ENCODE peak calls at places on chromosomes 7 and 10, in seven cellular contexts. V is transverse colon, R is tibial nerve, A is ovary, E is sigmoid colon, S is stomach, J is HepG2. X is an unnamed sample.
A peak's percentile ranks its signal among the peaks of the same experiment; 100 is the strongest.

GRCh38 chr7:39265912-39266591 is 288.3 kb downstream of the POU6F2 start:
- DNase-seq in V (no peak), R (no peak), A (no peak), E (no peak), S (no peak), J (no peak), X (no peak)

GRCh38 chr7:20647051-20647450 is 31.6 kb downstream of the ABCB5 start:
- DNase-seq in V (no peak), R (peak; percentile 8), A (no peak), E (no peak), S (no peak), J (no peak), X (no peak)

GRCh38 chr7:127793582-127793981 is 141.6 kb downstream of the SND1 start:
- DNase-seq in V (no peak), R (no peak), A (no peak), E (no peak), S (no peak), J (no peak), X (no peak)

GRCh38 chr10:132001238-132001977 is 19.7 kb upstream of the BNIP3 start:
- DNase-seq in V (no peak), R (no peak), A (peak; percentile 58), E (peak; percentile 50), S (no peak), J (peak; percentile 29), X (no peak)

GRCh38 chr7:20331231-20331880 is 656 bp downstream of the ITGB8 start:
- DNase-seq in V (peak; percentile 57), R (peak; percentile 17), A (peak; percentile 42), E (peak; percentile 69), S (peak; percentile 53), J (no peak), X (peak; percentile 83)

GRCh38 chr7:1811850-1812692 is 142.0 kb downstream of the ELFN1 start:
- DNase-seq in V (no peak), R (no peak), A (no peak), E (peak; percentile 42), S (peak; percentile 28), J (peak; percentile 42), X (peak; percentile 34)

GRCh38 chr7:155969192-155969929 is 157.1 kb upstream of the SHH start:
- DNase-seq in V (no peak), R (no peak), A (no peak), E (peak; percentile 48), S (peak; percentile 67), J (no peak), X (peak; percentile 50)

GRCh38 chr10:129707406-129708388 is 240.7 kb downstream of the MGMT start:
- DNase-seq in V (no peak), R (no peak), A (no peak), E (no peak), S (no peak), J (no peak), X (no peak)

GRCh38 chr7:75054744-75055527 is 18.7 kb downstream of the RCC1L start:
- DNase-seq in V (no peak), R (no peak), A (peak; percentile 56), E (peak; percentile 76), S (no peak), J (no peak), X (no peak)

GRCh38 chr10:62380002-62380401 is 5.8 kb downstream of the ZNF365 start:
- DNase-seq in V (no peak), R (no peak), A (no peak), E (no peak), S (no peak), J (peak; percentile 10), X (no peak)

GRCh38 chr7:151039850-151040548 is 8.3 kb upstream of the ASIC3 start:
- DNase-seq in V (no peak), R (no peak), A (no peak), E (no peak), S (no peak), J (no peak), X (no peak)

GRCh38 chr10:89535185-89536012 is at the start of gene SLC16A12:
- DNase-seq in V (no peak), R (no peak), A (peak; percentile 28), E (no peak), S (no peak), J (no peak), X (no peak)
- H3K27me3 ChIP-seq in V (peaks cover 80% of the 10 kb centered on the region), R (no peaks in the 10 kb centered on the region), A (no peaks in the 10 kb centered on the region), E (peaks cover 57% of the 10 kb centered on the region), S (no peaks in the 10 kb centered on the region), J (peaks cover 24% of the 10 kb centered on the region), X (peaks cover 77% of the 10 kb centered on the region)

GRCh38 chr10:124523886-124524285 is 62.3 kb downstream of the LHPP start:
- DNase-seq in V (no peak), R (no peak), A (no peak), E (no peak), S (no peak), J (no peak), X (no peak)

GRCh38 chr10:124522131-124522902 is 60.7 kb downstream of the LHPP start:
- DNase-seq in V (no peak), R (no peak), A (no peak), E (peak; percentile 87), S (no peak), J (no peak), X (no peak)

GRCh38 chr10:124524991-124525653 is 63.5 kb downstream of the LHPP start:
- DNase-seq in V (peak; percentile 38), R (peak; percentile 17), A (no peak), E (peak; percentile 96), S (peak; percentile 54), J (no peak), X (no peak)

GRCh38 chr10:124522903-124523260 is 61.3 kb downstream of the LHPP start:
- DNase-seq in V (peak; percentile 51), R (no peak), A (no peak), E (peak; percentile 71), S (peak; percentile 36), J (peak; percentile 46), X (no peak)

GRCh38 chr10:124523301-124523871 is 61.8 kb downstream of the LHPP start:
- DNase-seq in V (peak; percentile 25), R (peak; percentile 15), A (no peak), E (peak; percentile 71), S (no peak), J (no peak), X (no peak)
- TF ChIP-seq EP300 in V (peak; percentile 79), R (peak; percentile 48), A (no peak), E (no peak), S (no peak), J (no peak), X (no peak)

GRCh38 chr10:8044331-8044907 is 10.1 kb upstream of the GATA3 start:
- DNase-seq in V (no peak), R (no peak), A (no peak), E (no peak), S (no peak), J (no peak), X (no peak)

GRCh38 chr10:8043569-8044306 is 10.8 kb upstream of the GATA3 start:
- DNase-seq in V (no peak), R (no peak), A (no peak), E (no peak), S (no peak), J (no peak), X (no peak)

GRCh38 chr10:8047452-8048280 is 6.8 kb upstream of the GATA3 start:
- DNase-seq in V (no peak), R (no peak), A (no peak), E (no peak), S (no peak), J (no peak), X (no peak)

GRCh38 chr10:8044908-8045727 is 9.4 kb upstream of the GATA3 start:
- DNase-seq in V (no peak), R (no peak), A (no peak), E (peak; percentile 24), S (no peak), J (no peak), X (no peak)

DNA sequence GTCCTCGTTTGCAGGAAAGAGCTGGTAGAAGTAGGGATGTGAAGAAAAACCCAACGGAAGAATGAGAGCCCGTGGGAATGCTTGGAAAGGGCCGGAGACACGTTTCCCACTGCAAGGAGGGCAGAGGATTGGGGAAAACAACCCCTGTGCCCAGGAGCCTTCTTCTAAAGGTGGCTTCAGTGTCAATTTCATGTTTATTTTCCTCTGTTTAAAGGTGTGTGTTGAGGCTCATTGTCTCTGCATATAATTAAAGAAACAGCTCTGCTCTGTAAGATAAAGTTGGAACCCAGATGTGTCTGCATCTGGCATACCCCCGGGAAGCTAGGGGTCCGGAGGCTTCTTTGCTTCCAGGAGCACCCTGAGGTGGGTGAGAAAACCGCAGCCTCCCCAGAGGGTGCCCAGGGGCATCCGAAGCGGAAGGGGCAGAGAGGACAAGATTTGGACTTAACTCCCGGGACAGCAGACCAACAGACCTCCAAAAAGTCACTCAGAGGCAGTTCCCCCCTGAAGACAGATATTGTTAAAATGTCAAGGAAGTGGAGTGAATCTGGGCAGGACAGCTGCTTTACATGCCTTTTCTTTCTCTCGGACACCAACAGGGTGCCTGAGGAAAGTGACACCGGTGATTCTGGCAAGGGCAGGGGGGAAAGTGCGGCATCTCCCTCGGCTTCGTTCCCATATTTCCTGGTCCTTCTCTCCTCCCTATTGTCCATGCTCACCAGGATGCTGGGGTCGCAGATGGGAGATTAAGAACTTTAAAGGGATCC is 8.6 kb upstream of the GATA3 start:
- DNase-seq in V (no peak), R (no peak), A (no peak), E (no peak), S (no peak), J (no peak), X (no peak)
- H3K27me3 ChIP-seq in V (peaks cover 100% of the 10 kb centered on the region), R (no peaks in the 10 kb centered on the region), A (peaks cover 4% of the 10 kb centered on the region), E (peaks cover 100% of the 10 kb centered on the region), S (peaks cover 71% of the 10 kb centered on the region), J (peaks cover 90% of the 10 kb centered on the region), X (peaks cover 100% of the 10 kb centered on the region)

GRCh38 chr7:115707684-115708341 is 322.8 kb downstream of the TFEC start:
- DNase-seq in V (no peak), R (no peak), A (no peak), E (no peak), S (no peak), J (no peak), X (no peak)
- TF ChIP-seq EP300 in V (no peak), R (no peak), A (no peak), E (no peak), S (no peak), J (no peak), X (no peak)

GRCh38 chr7:45918556-45918955 is 2.5 kb downstream of the IGFBP3 start:
- DNase-seq in V (no peak), R (no peak), A (no peak), E (no peak), S (no peak), J (no peak), X (no peak)
- H3K27me3 ChIP-seq in V (peaks cover 60% of the 10 kb centered on the region), R (no peaks in the 10 kb centered on the region), A (no peaks in the 10 kb centered on the region), E (peaks cover 42% of the 10 kb centered on the region), S (peaks cover 6% of the 10 kb centered on the region), J (peaks cover 42% of the 10 kb centered on the region), X (peaks cover 20% of the 10 kb centered on the region)

DNA sequence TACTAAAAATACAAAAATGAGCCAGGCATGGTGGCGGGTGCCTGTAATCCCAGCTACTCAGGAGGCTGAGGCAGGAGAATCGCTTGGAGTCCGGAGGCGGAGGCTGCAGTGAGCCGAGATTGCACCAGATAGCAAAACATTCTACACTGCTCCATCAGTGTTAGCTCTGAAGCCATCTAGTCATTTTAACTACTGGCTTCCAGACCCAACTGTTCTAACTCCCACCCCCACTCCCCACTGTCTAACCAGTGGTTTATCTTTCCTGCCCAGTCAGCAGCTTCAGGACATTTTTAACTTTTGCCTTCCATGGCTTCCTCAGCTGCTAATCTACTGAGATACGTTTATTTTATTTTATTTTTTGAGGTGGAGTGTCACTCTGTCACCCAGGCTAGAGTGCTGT is 6.2 kb upstream of the FRAT1 start:
- DNase-seq in V (no peak), R (no peak), A (no peak), E (no peak), S (no peak), J (no peak), X (no peak)
- TF ChIP-seq EP300 in V (no peak), R (no peak), A (no peak), E (no peak), S (no peak), J (no peak), X (no peak)

X was measured in suprapubic skin.